ENCODE peak calls at places on chromosomes 11 and 22, in nine cellular contexts. One of them, this sample, is unnamed.

GRCh38 chr11:102843474-102843873 is at the start of gene MMP3:
- DNase-seq in HuH-7: no peak
- DNase-seq in mucosa of gallbladder: no peak
- DNase-seq in neural progenitor cell: no peak
- DNase-seq in kidney: no peak
- DNase-seq in T-helper 9 cell: no peak
- DNase-seq in mammary epithelial cell: no peak
- DNase-seq in activated CD4-positive, alpha-beta T cell treated with anti-CD3 and anti-CD28 coated beads for 4 hours: no peak
- DNase-seq in GF-D8: no peak
- DNase-seq in this sample: no peak

GRCh38 chr11:3947084-3947483 is 91.6 kb downstream of the STIM1 start:
- DNase-seq in HuH-7: no peak
- DNase-seq in mucosa of gallbladder: peak; percentile 50
- DNase-seq in neural progenitor cell: no peak
- DNase-seq in kidney: no peak
- DNase-seq in T-helper 9 cell: no peak
- DNase-seq in mammary epithelial cell: no peak
- DNase-seq in activated CD4-positive, alpha-beta T cell treated with anti-CD3 and anti-CD28 coated beads for 4 hours: peak; percentile 32
- DNase-seq in GF-D8: peak; percentile 48
- DNase-seq in this sample: no peak

GRCh38 chr11:33669598-33670249 is 30.9 kb downstream of the C11orf91 start:
- DNase-seq in HuH-7: no peak
- DNase-seq in mucosa of gallbladder: no peak
- DNase-seq in neural progenitor cell: no peak
- DNase-seq in kidney: no peak
- DNase-seq in T-helper 9 cell: no peak
- DNase-seq in mammary epithelial cell: no peak
- DNase-seq in activated CD4-positive, alpha-beta T cell treated with anti-CD3 and anti-CD28 coated beads for 4 hours: no peak
- DNase-seq in GF-D8: no peak
- DNase-seq in this sample: no peak

GRCh38 chr22:17057959-17058814 is 26.6 kb upstream of the IL17RA start:
- DNase-seq in HuH-7: peak; percentile 86
- DNase-seq in mucosa of gallbladder: peak; percentile 62
- DNase-seq in neural progenitor cell: peak; percentile 76
- DNase-seq in kidney: no peak
- DNase-seq in T-helper 9 cell: peak; percentile 20
- DNase-seq in mammary epithelial cell: peak; percentile 52
- DNase-seq in activated CD4-positive, alpha-beta T cell treated with anti-CD3 and anti-CD28 coated beads for 4 hours: peak; percentile 44
- DNase-seq in GF-D8: no peak
- DNase-seq in this sample: peak; percentile 33

GRCh38 chr11:65189191-65189590 is 7.5 kb downstream of the CAPN1 start:
- DNase-seq in HuH-7: no peak
- DNase-seq in mucosa of gallbladder: no peak
- DNase-seq in neural progenitor cell: no peak
- DNase-seq in kidney: peak; percentile 16
- DNase-seq in T-helper 9 cell: no peak
- DNase-seq in mammary epithelial cell: no peak
- DNase-seq in activated CD4-positive, alpha-beta T cell treated with anti-CD3 and anti-CD28 coated beads for 4 hours: no peak
- DNase-seq in GF-D8: no peak
- DNase-seq in this sample: no peak

GRCh38 chr11:82796970-82797594 is 63.4 kb upstream of the FAM181B start:
- DNase-seq in HuH-7: no peak
- DNase-seq in mucosa of gallbladder: no peak
- DNase-seq in neural progenitor cell: no peak
- DNase-seq in kidney: no peak
- DNase-seq in T-helper 9 cell: no peak
- DNase-seq in mammary epithelial cell: no peak
- DNase-seq in activated CD4-positive, alpha-beta T cell treated with anti-CD3 and anti-CD28 coated beads for 4 hours: no peak
- DNase-seq in GF-D8: no peak
- DNase-seq in this sample: no peak

GRCh38 chr11:116473236-116473769 is 299.5 kb downstream of the BUD13 start:
- DNase-seq in HuH-7: no peak
- DNase-seq in mucosa of gallbladder: no peak
- DNase-seq in neural progenitor cell: no peak
- DNase-seq in kidney: no peak
- DNase-seq in T-helper 9 cell: no peak
- DNase-seq in mammary epithelial cell: no peak
- DNase-seq in activated CD4-positive, alpha-beta T cell treated with anti-CD3 and anti-CD28 coated beads for 4 hours: no peak
- DNase-seq in GF-D8: no peak
- DNase-seq in this sample: no peak

GRCh38 chr11:117517097-117517496 is 189.4 kb downstream of the CEP164 start:
- DNase-seq in HuH-7: no peak
- DNase-seq in mucosa of gallbladder: no peak
- DNase-seq in neural progenitor cell: no peak
- DNase-seq in kidney: no peak
- DNase-seq in T-helper 9 cell: no peak
- DNase-seq in mammary epithelial cell: no peak
- DNase-seq in activated CD4-positive, alpha-beta T cell treated with anti-CD3 and anti-CD28 coated beads for 4 hours: no peak
- DNase-seq in GF-D8: no peak
- DNase-seq in this sample: no peak

GRCh38 chr11:128728767-128729587 is 35.1 kb downstream of the FLI1 start:
- DNase-seq in HuH-7: no peak
- DNase-seq in mucosa of gallbladder: no peak
- DNase-seq in neural progenitor cell: peak; percentile 66
- DNase-seq in kidney: no peak
- DNase-seq in T-helper 9 cell: no peak
- DNase-seq in mammary epithelial cell: no peak
- DNase-seq in activated CD4-positive, alpha-beta T cell treated with anti-CD3 and anti-CD28 coated beads for 4 hours: no peak
- DNase-seq in GF-D8: peak; percentile 78
- DNase-seq in this sample: peak; percentile 71

GRCh38 chr11:2812371-2812991 is 73.1 kb downstream of the CDKN1C start:
- DNase-seq in HuH-7: no peak
- DNase-seq in mucosa of gallbladder: peak; percentile 45
- DNase-seq in neural progenitor cell: no peak
- DNase-seq in kidney: peak; percentile 94
- DNase-seq in T-helper 9 cell: no peak
- DNase-seq in mammary epithelial cell: no peak
- DNase-seq in activated CD4-positive, alpha-beta T cell treated with anti-CD3 and anti-CD28 coated beads for 4 hours: no peak
- DNase-seq in GF-D8: peak; percentile 64
- DNase-seq in this sample: no peak

GRCh38 chr11:119093951-119094815 is 7.5 kb downstream of the DPAGT1 start:
- DNase-seq in HuH-7: no peak
- DNase-seq in mucosa of gallbladder: no peak
- DNase-seq in neural progenitor cell: peak; percentile 48
- DNase-seq in kidney: peak; percentile 82
- DNase-seq in T-helper 9 cell: peak; percentile 43
- DNase-seq in mammary epithelial cell: peak; percentile 39
- DNase-seq in activated CD4-positive, alpha-beta T cell treated with anti-CD3 and anti-CD28 coated beads for 4 hours: peak; percentile 45
- DNase-seq in GF-D8: no peak
- DNase-seq in this sample: no peak

GRCh38 chr11:64590763-64591221 is at the start of gene SLC22A12:
- DNase-seq in HuH-7: no peak
- DNase-seq in mucosa of gallbladder: no peak
- DNase-seq in neural progenitor cell: no peak
- DNase-seq in kidney: peak; percentile 57
- DNase-seq in T-helper 9 cell: no peak
- DNase-seq in mammary epithelial cell: no peak
- DNase-seq in activated CD4-positive, alpha-beta T cell treated with anti-CD3 and anti-CD28 coated beads for 4 hours: no peak
- DNase-seq in GF-D8: no peak
- DNase-seq in this sample: no peak

GRCh38 chr11:1779034-1779805 is 15.5 kb upstream of the CTSD start:
- DNase-seq in HuH-7: no peak
- DNase-seq in mucosa of gallbladder: no peak
- DNase-seq in neural progenitor cell: no peak
- DNase-seq in kidney: no peak
- DNase-seq in T-helper 9 cell: no peak
- DNase-seq in mammary epithelial cell: no peak
- DNase-seq in activated CD4-positive, alpha-beta T cell treated with anti-CD3 and anti-CD28 coated beads for 4 hours: no peak
- DNase-seq in GF-D8: no peak
- DNase-seq in this sample: no peak

GRCh38 chr11:118437736-118438125 is 1.4 kb downstream of the KMT2A start:
- DNase-seq in HuH-7: peak; percentile 58
- DNase-seq in mucosa of gallbladder: peak; percentile 62
- DNase-seq in neural progenitor cell: peak; percentile 82
- DNase-seq in kidney: no peak
- DNase-seq in T-helper 9 cell: peak; percentile 16
- DNase-seq in mammary epithelial cell: peak; percentile 48
- DNase-seq in activated CD4-positive, alpha-beta T cell treated with anti-CD3 and anti-CD28 coated beads for 4 hours: no peak
- DNase-seq in GF-D8: no peak
- DNase-seq in this sample: no peak

GRCh38 chr11:10274726-10275125 is 19.3 kb downstream of the SBF2 start:
- DNase-seq in HuH-7: no peak
- DNase-seq in mucosa of gallbladder: no peak
- DNase-seq in neural progenitor cell: no peak
- DNase-seq in kidney: no peak
- DNase-seq in T-helper 9 cell: no peak
- DNase-seq in mammary epithelial cell: no peak
- DNase-seq in activated CD4-positive, alpha-beta T cell treated with anti-CD3 and anti-CD28 coated beads for 4 hours: no peak
- DNase-seq in GF-D8: no peak
- DNase-seq in this sample: no peak

GRCh38 chr22:20291604-20292063 is 23.5 kb upstream of the RTN4R start:
- DNase-seq in HuH-7: no peak
- DNase-seq in mucosa of gallbladder: no peak
- DNase-seq in neural progenitor cell: no peak
- DNase-seq in kidney: no peak
- DNase-seq in T-helper 9 cell: no peak
- DNase-seq in mammary epithelial cell: no peak
- DNase-seq in activated CD4-positive, alpha-beta T cell treated with anti-CD3 and anti-CD28 coated beads for 4 hours: no peak
- DNase-seq in GF-D8: no peak
- DNase-seq in this sample: no peak

GRCh38 chr11:73461844-73462435 is 85.7 kb downstream of the RELT start:
- DNase-seq in HuH-7: no peak
- DNase-seq in mucosa of gallbladder: no peak
- DNase-seq in neural progenitor cell: no peak
- DNase-seq in kidney: no peak
- DNase-seq in T-helper 9 cell: no peak
- DNase-seq in mammary epithelial cell: no peak
- DNase-seq in activated CD4-positive, alpha-beta T cell treated with anti-CD3 and anti-CD28 coated beads for 4 hours: no peak
- DNase-seq in GF-D8: no peak
- DNase-seq in this sample: no peak

GRCh38 chr22:20128902-20129746 is 2.5 kb upstream of the ZDHHC8 start:
- DNase-seq in HuH-7: peak; percentile 90
- DNase-seq in mucosa of gallbladder: no peak
- DNase-seq in neural progenitor cell: peak; percentile 50
- DNase-seq in kidney: no peak
- DNase-seq in T-helper 9 cell: peak; percentile 38
- DNase-seq in mammary epithelial cell: no peak
- DNase-seq in activated CD4-positive, alpha-beta T cell treated with anti-CD3 and anti-CD28 coated beads for 4 hours: peak; percentile 50
- DNase-seq in GF-D8: no peak
- DNase-seq in this sample: no peak

GRCh38 chr11:78449866-78450265 is 32.2 kb upstream of the GAB2 start:
- DNase-seq in HuH-7: no peak
- DNase-seq in mucosa of gallbladder: no peak
- DNase-seq in neural progenitor cell: no peak
- DNase-seq in kidney: no peak
- DNase-seq in T-helper 9 cell: no peak
- DNase-seq in mammary epithelial cell: no peak
- DNase-seq in activated CD4-positive, alpha-beta T cell treated with anti-CD3 and anti-CD28 coated beads for 4 hours: no peak
- DNase-seq in GF-D8: no peak
- DNase-seq in this sample: no peak

GRCh38 chr11:113974741-113975470 is at the start of gene HTR3A:
- DNase-seq in HuH-7: peak; percentile 74
- DNase-seq in mucosa of gallbladder: peak; percentile 69
- DNase-seq in neural progenitor cell: peak; percentile 78
- DNase-seq in kidney: peak; percentile 93
- DNase-seq in T-helper 9 cell: no peak
- DNase-seq in mammary epithelial cell: no peak
- DNase-seq in activated CD4-positive, alpha-beta T cell treated with anti-CD3 and anti-CD28 coated beads for 4 hours: no peak
- DNase-seq in GF-D8: no peak
- DNase-seq in this sample: no peak

GRCh38 chr11:47784785-47785381 is 17.7 kb upstream of the FNBP4 start:
- DNase-seq in HuH-7: no peak
- DNase-seq in mucosa of gallbladder: no peak
- DNase-seq in neural progenitor cell: no peak
- DNase-seq in kidney: no peak
- DNase-seq in T-helper 9 cell: no peak
- DNase-seq in mammary epithelial cell: no peak
- DNase-seq in activated CD4-positive, alpha-beta T cell treated with anti-CD3 and anti-CD28 coated beads for 4 hours: no peak
- DNase-seq in GF-D8: no peak
- DNase-seq in this sample: no peak

GRCh38 chr11:87173185-87174039 is 135.7 kb downstream of the TMEM135 start:
- DNase-seq in HuH-7: no peak
- DNase-seq in mucosa of gallbladder: no peak
- DNase-seq in neural progenitor cell: no peak
- DNase-seq in kidney: no peak
- DNase-seq in T-helper 9 cell: no peak
- DNase-seq in mammary epithelial cell: peak; percentile 58
- DNase-seq in activated CD4-positive, alpha-beta T cell treated with anti-CD3 and anti-CD28 coated beads for 4 hours: no peak
- DNase-seq in GF-D8: no peak
- DNase-seq in this sample: no peak

GRCh38 chr22:44727148-44727547 is 25.1 kb downstream of the PRR5 start:
- DNase-seq in HuH-7: no peak
- DNase-seq in mucosa of gallbladder: no peak
- DNase-seq in neural progenitor cell: no peak
- DNase-seq in kidney: no peak
- DNase-seq in T-helper 9 cell: no peak
- DNase-seq in mammary epithelial cell: no peak
- DNase-seq in activated CD4-positive, alpha-beta T cell treated with anti-CD3 and anti-CD28 coated beads for 4 hours: no peak
- DNase-seq in GF-D8: no peak
- DNase-seq in this sample: no peak

GRCh38 chr11:12789054-12789453 is 114.8 kb downstream of the TEAD1 start:
- DNase-seq in HuH-7: no peak
- DNase-seq in mucosa of gallbladder: no peak
- DNase-seq in neural progenitor cell: no peak
- DNase-seq in kidney: no peak
- DNase-seq in T-helper 9 cell: no peak
- DNase-seq in mammary epithelial cell: no peak
- DNase-seq in activated CD4-positive, alpha-beta T cell treated with anti-CD3 and anti-CD28 coated beads for 4 hours: no peak
- DNase-seq in GF-D8: no peak
- DNase-seq in this sample: no peak

GRCh38 chr11:64368673-64369074 is 9.7 kb downstream of the RPS6KA4 start:
- DNase-seq in HuH-7: no peak
- DNase-seq in mucosa of gallbladder: no peak
- DNase-seq in neural progenitor cell: no peak
- DNase-seq in kidney: peak; percentile 73
- DNase-seq in T-helper 9 cell: no peak
- DNase-seq in mammary epithelial cell: no peak
- DNase-seq in activated CD4-positive, alpha-beta T cell treated with anti-CD3 and anti-CD28 coated beads for 4 hours: no peak
- DNase-seq in GF-D8: no peak
- DNase-seq in this sample: no peak

GRCh38 chr11:130418756-130419155 is 9.7 kb downstream of the ADAMTS8 start:
- DNase-seq in HuH-7: no peak
- DNase-seq in mucosa of gallbladder: peak; percentile 39
- DNase-seq in neural progenitor cell: no peak
- DNase-seq in kidney: no peak
- DNase-seq in T-helper 9 cell: no peak
- DNase-seq in mammary epithelial cell: no peak
- DNase-seq in activated CD4-positive, alpha-beta T cell treated with anti-CD3 and anti-CD28 coated beads for 4 hours: no peak
- DNase-seq in GF-D8: no peak
- DNase-seq in this sample: no peak

GRCh38 chr11:3169235-3169951 is 4.3 kb upstream of the OSBPL5 start:
- DNase-seq in HuH-7: no peak
- DNase-seq in mucosa of gallbladder: no peak
- DNase-seq in neural progenitor cell: peak; percentile 52
- DNase-seq in kidney: peak; percentile 80
- DNase-seq in T-helper 9 cell: no peak
- DNase-seq in mammary epithelial cell: peak; percentile 69
- DNase-seq in activated CD4-positive, alpha-beta T cell treated with anti-CD3 and anti-CD28 coated beads for 4 hours: no peak
- DNase-seq in GF-D8: peak; percentile 32
- DNase-seq in this sample: no peak

GRCh38 chr11:106624377-106624776 is 393.9 kb downstream of the GUCY1A2 start:
- DNase-seq in HuH-7: no peak
- DNase-seq in mucosa of gallbladder: no peak
- DNase-seq in neural progenitor cell: no peak
- DNase-seq in kidney: no peak
- DNase-seq in T-helper 9 cell: no peak
- DNase-seq in mammary epithelial cell: no peak
- DNase-seq in activated CD4-positive, alpha-beta T cell treated with anti-CD3 and anti-CD28 coated beads for 4 hours: no peak
- DNase-seq in GF-D8: no peak
- DNase-seq in this sample: no peak

GRCh38 chr22:26986051-26986881 is 328.9 kb downstream of the MIAT start:
- DNase-seq in HuH-7: no peak
- DNase-seq in mucosa of gallbladder: no peak
- DNase-seq in neural progenitor cell: peak; percentile 44
- DNase-seq in kidney: no peak
- DNase-seq in T-helper 9 cell: no peak
- DNase-seq in mammary epithelial cell: no peak
- DNase-seq in activated CD4-positive, alpha-beta T cell treated with anti-CD3 and anti-CD28 coated beads for 4 hours: no peak
- DNase-seq in GF-D8: no peak
- DNase-seq in this sample: no peak

GRCh38 chr22:24975813-24976341 is 23.4 kb downstream of the KIAA1671 start:
- DNase-seq in HuH-7: no peak
- DNase-seq in mucosa of gallbladder: no peak
- DNase-seq in neural progenitor cell: peak; percentile 28
- DNase-seq in kidney: peak; percentile 73
- DNase-seq in T-helper 9 cell: no peak
- DNase-seq in mammary epithelial cell: no peak
- DNase-seq in activated CD4-positive, alpha-beta T cell treated with anti-CD3 and anti-CD28 coated beads for 4 hours: no peak
- DNase-seq in GF-D8: no peak
- DNase-seq in this sample: no peak

This sample was measured in T-helper 1 cell.